ENCODE peak calls at places on chromosomes 5 and 9, in eight cellular contexts. J is lung, N is aorta, Q is LNCaP clone FGC, T is heart right ventricle, F is HuH-7, Z is glomerular endothelial cell, G is posterior cingulate gyrus. U is an unnamed sample.

GRCh38 chr9:133108794-133109641 is 12.0 kb downstream of the RALGDS start:
- DNase-seq in F (no peak), Z (no peak), G (peak), Q (no peak), J (no peak), N (peak), T (no peak), U (no peak)

GRCh38 chr5:9196403-9197224 is 349.3 kb downstream of the SEMA5A start:
- DNase-seq in F (no peak), Z (no peak), G (no peak), J (no peak), Q (no peak), N (no peak), T (no peak), U (no peak)

GRCh38 chr5:116577064-116577788 is 2.6 kb upstream of the SEMA6A start:
- DNase-seq in T (no peak), Z (no peak), J (no peak), G (no peak), F (no peak), Q (no peak), N (no peak), U (no peak)

GRCh38 chr9:128215491-128216404 is 12.6 kb downstream of the DNM1 start:
- DNase-seq in J (no peak), F (no peak), G (peak), N (no peak), Q (no peak), T (no peak), Z (no peak), U (peak)

GRCh38 chr5:74934949-74935751 is 69.0 kb upstream of the FAM169A start:
- DNase-seq in Z (peak), T (no peak), J (no peak), F (no peak), N (no peak), Q (no peak), G (no peak), U (peak)

GRCh38 chr5:141704782-141705297 is 22.8 kb upstream of the ARAP3 start:
- DNase-seq in J (no peak), T (no peak), Q (no peak), Z (no peak), N (no peak), F (no peak), G (no peak), U (no peak)

GRCh38 chr5:66655395-66656324 is 59.5 kb downstream of the MAST4 start:
- DNase-seq in Q (no peak), N (no peak), Z (no peak), F (no peak), G (no peak), J (no peak), T (no peak), U (no peak)

GRCh38 chr5:43041669-43042175 is 1.6 kb upstream of the ANXA2R start:
- DNase-seq in F (peak), Q (no peak), T (no peak), G (no peak), J (peak), N (peak), Z (peak), U (no peak)

GRCh38 chr5:128083811-128084227 is 253 bp downstream of the SLC12A2 start:
- DNase-seq in G (no peak), J (no peak), N (no peak), Z (no peak), F (no peak), T (no peak), Q (no peak), U (no peak)

GRCh38 chr5:55914971-55915370 is 63.8 kb downstream of the IL31RA start:
- DNase-seq in Z (no peak), Q (no peak), G (no peak), N (no peak), T (no peak), J (no peak), F (no peak), U (no peak)

GRCh38 chr5:7615566-7616061 is 219.7 kb downstream of the ADCY2 start:
- DNase-seq in Z (no peak), F (no peak), T (no peak), N (no peak), G (no peak), Q (no peak), J (no peak), U (no peak)

GRCh38 chr9:6576930-6577329 is 68.6 kb downstream of the GLDC start:
- DNase-seq in J (no peak), Z (no peak), F (no peak), Q (no peak), N (no peak), G (no peak), T (no peak), U (no peak)

GRCh38 chr5:1315709-1316587 is 21.1 kb upstream of the TERT start:
- DNase-seq in N (peak), Z (no peak), Q (peak), G (no peak), F (peak), J (peak), T (no peak), U (no peak)

GRCh38 chr9:72596451-72597180 is 75.2 kb downstream of the TMC1 start:
- DNase-seq in Z (no peak), Q (no peak), G (no peak), F (no peak), J (no peak), T (no peak), N (no peak), U (no peak)

GRCh38 chr9:137384116-137384756 is 38.7 kb downstream of the EXD3 start:
- DNase-seq in Z (no peak), N (peak), J (no peak), F (no peak), G (peak), T (no peak), Q (no peak), U (no peak)

GRCh38 chr9:96080364-96080763 is 204.9 kb downstream of the ERCC6L2 start:
- DNase-seq in N (no peak), G (no peak), J (no peak), T (no peak), F (no peak), Z (no peak), Q (peak), U (no peak)

GRCh38 chr5:158979749-158980521 is 119.8 kb downstream of the EBF1 start:
- DNase-seq in N (peak), G (peak), T (peak), Q (peak), Z (no peak), F (peak), J (peak), U (peak)

GRCh38 chr5:94811341-94811740 is 192.9 kb downstream of the SLF1 start:
- DNase-seq in G (no peak), Q (no peak), F (no peak), J (no peak), T (no peak), N (no peak), Z (no peak), U (no peak)

GRCh38 chr9:137295313-137296213 is 6.5 kb downstream of the NRARP start:
- DNase-seq in Z (no peak), F (peak), T (peak), G (no peak), Q (no peak), N (no peak), J (no peak), U (no peak)

GRCh38 chr9:136075134-136075841 is 19.8 kb downstream of the NACC2 start:
- DNase-seq in G (no peak), Z (no peak), F (no peak), N (no peak), Q (no peak), T (no peak), J (no peak), U (no peak)

GRCh38 chr5:170006016-170006415 is 25.7 kb upstream of the INSYN2B start:
- DNase-seq in F (no peak), T (no peak), Q (no peak), N (no peak), G (no peak), J (no peak), Z (no peak), U (no peak)

GRCh38 chr9:111067472-111067871 is 29.2 kb upstream of the LPAR1 start:
- DNase-seq in Z (no peak), G (no peak), Q (no peak), J (no peak), F (no peak), T (no peak), N (no peak), U (no peak)